ENCODE peak calls at places on chromosomes 4 and X, in four cellular contexts. N is HFF-Myc; J is OCI-LY7; H is CD8-positive, alpha-beta memory T cell. I is an unnamed sample.

GRCh38 chr4:537436-538264 is 38.4 kb downstream of the TMEM271 start:
- DNase-seq in J (no peak), N (no peak), H (no peak), I (peak; percentile 82)

GRCh38 chr4:133000012-133000411 is 149.1 kb upstream of the PCDH10 start:
- DNase-seq in N (no peak), H (no peak), J (no peak), I (no peak)

GRCh38 chrX:44946771-44947170 is 73.8 kb downstream of the KDM6A start:
- DNase-seq in N (no peak), J (no peak), H (no peak), I (no peak)

GRCh38 chr4:158758142-158758541 is 10.7 kb upstream of the FNIP2 start:
- DNase-seq in H (no peak), N (no peak), J (no peak), I (no peak)

GRCh38 chr4:129117705-129118104 is 21.8 kb downstream of the C4orf33 start:
- DNase-seq in J (no peak), N (no peak), H (no peak), I (no peak)

GRCh38 chrX:34884693-34885277 is 57.8 kb upstream of the FAM47B start:
- DNase-seq in J (no peak), H (no peak), N (peak; percentile 22), I (no peak)

GRCh38 chr4:171650543-171650942 is 162.7 kb upstream of the GALNTL6 start:
- DNase-seq in J (no peak), H (no peak), N (no peak), I (no peak)

GRCh38 chr4:2788532-2789103 is 4.3 kb upstream of the SH3BP2 start:
- DNase-seq in H (no peak), N (no peak), J (no peak), I (no peak)

GRCh38 chr4:150264595-150265141 is 186.4 kb downstream of the DCLK2 start:
- DNase-seq in J (no peak), N (no peak), H (no peak), I (no peak)

GRCh38 chrX:114152130-114152529 is 431.8 kb upstream of the HTR2C start:
- DNase-seq in H (no peak), J (no peak), N (no peak), I (no peak)

GRCh38 chr4:1462009-1462767 is 55.9 kb upstream of the NKX1-1 start:
- DNase-seq in H (no peak), J (no peak), N (no peak), I (peak; percentile 72)

GRCh38 chr4:123444298-123444731 is 47.7 kb downstream of the SPRY1 start:
- DNase-seq in J (peak; percentile 91), H (peak; percentile 8), N (peak; percentile 53), I (no peak)

GRCh38 chr4:127406187-127406586 is 226.6 kb upstream of the INTU start:
- DNase-seq in N (no peak), J (no peak), H (no peak), I (no peak)

GRCh38 chrX:72122621-72123275 is 9.0 kb downstream of the RTL5 start:
- DNase-seq in J (no peak), H (no peak), N (no peak), I (no peak)

GRCh38 chrX:132468454-132468853 is 20.4 kb downstream of the MBNL3 start:
- DNase-seq in J (no peak), H (no peak), N (no peak), I (no peak)

GRCh38 chr4:76526585-76526990 is 91.6 kb downstream of the SHROOM3 start:
- DNase-seq in H (no peak), J (no peak), N (no peak), I (no peak)

GRCh38 chr4:95087657-95088455 is 330.1 kb downstream of the BMPR1B start:
- DNase-seq in N (no peak), H (no peak), J (no peak), I (no peak)

GRCh38 chr4:2078584-2078983 is 19.5 kb downstream of the NAT8L start:
- DNase-seq in J (no peak), N (no peak), H (no peak), I (peak; percentile 37)

GRCh38 chr4:129614581-129614980 is 518.6 kb downstream of the C4orf33 start:
- DNase-seq in N (no peak), J (no peak), H (no peak), I (no peak)

GRCh38 chrX:13188731-13189309 is 131.0 kb downstream of the ATXN3L start:
- DNase-seq in N (no peak), H (no peak), J (no peak), I (no peak)

GRCh38 chr4:185999207-185999606 is 69.7 kb upstream of the TLR3 start:
- DNase-seq in N (no peak), H (no peak), J (no peak), I (no peak)

GRCh38 chr4:170089274-170089742 is 448 bp downstream of the AADAT start:
- DNase-seq in H (no peak), J (no peak), N (no peak), I (no peak)

GRCh38 chr4:124203613-124204284 is 508.8 kb downstream of the ANKRD50 start:
- DNase-seq in H (no peak), N (no peak), J (no peak), I (no peak)

GRCh38 chr4:100391913-100392312 is 125.9 kb downstream of the EMCN start:
- DNase-seq in J (no peak), N (peak; percentile 6), H (no peak), I (no peak)

GRCh38 chrX:101057095-101057714 is 5.3 kb upstream of the TRMT2B start:
- DNase-seq in J (peak; percentile 20), N (no peak), H (no peak), I (no peak)

GRCh38 chr4:168751263-168752225 is 254.7 kb downstream of the PALLD start:
- DNase-seq in N (no peak), J (no peak), H (no peak), I (no peak)

GRCh38 chr4:8235224-8235623 is 34.3 kb upstream of the HTRA3 start:
- DNase-seq in J (peak; percentile 28), N (no peak), H (no peak), I (no peak)

GRCh38 chr4:151569650-151570049 is 160.7 kb downstream of the FHIP1A start:
- DNase-seq in H (no peak), N (no peak), J (no peak), I (no peak)

GRCh38 chr4:189162073-189162789 is 778.4 kb upstream of the FRG1 start:
- DNase-seq in J (no peak), N (no peak), H (no peak), I (no peak)

GRCh38 chr4:2075987-2076907 is 17.1 kb downstream of the NAT8L start:
- DNase-seq in N (no peak), J (no peak), H (no peak), I (peak; percentile 76)

GRCh38 chr4:56757821-56758400 is 63.6 kb downstream of the SPINK2 start:
- DNase-seq in H (peak; percentile 19), N (peak; percentile 82), J (peak; percentile 90), I (peak; percentile 30)
- H3K4me3 ChIP-seq in H (peak overlapping the region; percentile 54), N (peak overlapping the region; percentile 1), J (peak overlapping the region; percentile 63), I (no peak overlapping the region)

GRCh38 chr4:97662133-97662532 is 481.1 kb downstream of the STPG2 start:
- DNase-seq in H (no peak), J (no peak), N (no peak), I (no peak)

GRCh38 chr4:97670703-97671269 is 472.5 kb downstream of the STPG2 start:
- DNase-seq in H (no peak), N (no peak), J (no peak), I (no peak)

GRCh38 chr4:97664741-97665140 is 478.5 kb downstream of the STPG2 start:
- DNase-seq in J (no peak), H (no peak), N (no peak), I (no peak)

DNA sequence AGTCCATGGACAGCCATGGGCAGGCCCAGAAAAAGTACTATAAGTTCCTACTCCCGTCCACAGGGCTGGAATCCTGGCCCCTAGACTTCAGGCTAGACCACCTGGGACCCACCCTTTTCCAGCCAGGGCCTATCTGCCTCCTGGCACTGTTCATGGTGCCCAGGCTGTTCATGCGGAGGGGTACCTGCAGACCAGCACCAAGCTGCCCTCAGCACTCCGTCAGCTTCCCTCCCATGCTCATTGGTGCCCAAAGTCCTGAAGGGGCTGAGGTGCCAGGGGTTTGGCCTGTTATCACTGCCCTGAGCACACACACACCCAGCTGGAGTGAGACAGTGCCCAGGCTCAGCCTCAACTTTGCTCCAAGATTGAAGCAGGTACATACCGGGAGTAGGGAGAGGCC is 477.7 kb downstream of the STPG2 start:
- DNase-seq in N (no peak), J (no peak), H (no peak), I (no peak)
- H3K4me3 ChIP-seq in N (no peak overlapping the region), J (no peak overlapping the region), H (no peak overlapping the region), I (no peak overlapping the region)

GRCh38 chr4:139300431-139301142 is 718 bp upstream of the NAA15 start:
- DNase-seq in H (no peak), N (no peak), J (peak; percentile 54), I (no peak)

GRCh38 chr4:139301821-139302611 is at the start of gene NDUFC1:
- DNase-seq in N (no peak), H (peak; percentile 62), J (peak; percentile 80), I (peak; percentile 43)

GRCh38 chr4:139301143-139301820 is at the start of gene NAA15:
- DNase-seq in H (peak; percentile 97), J (peak; percentile 99), N (peak; percentile 90), I (peak; percentile 99)

GRCh38 chr4:139297001-139297410 is 4.3 kb upstream of the NAA15 start:
- DNase-seq in N (no peak), J (no peak), H (no peak), I (no peak)

DNA sequence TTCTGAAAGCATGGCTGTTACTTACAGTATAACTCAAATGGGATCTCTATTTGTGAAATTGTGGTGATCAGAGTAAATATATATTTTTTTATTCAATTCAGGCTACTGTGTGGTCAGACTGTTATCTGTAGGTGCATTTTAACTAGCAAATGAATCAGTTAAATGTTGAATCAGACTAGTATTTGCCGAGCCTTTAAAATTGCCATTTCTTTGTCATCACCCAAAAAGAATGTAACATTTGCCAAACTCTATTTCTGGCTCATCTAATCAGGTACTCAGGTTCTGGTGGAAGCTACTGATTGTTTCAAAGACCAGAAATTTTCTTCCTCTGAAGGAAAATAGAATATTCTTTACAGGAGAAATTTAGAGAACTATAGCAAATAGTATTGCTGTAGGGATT is 1.8 kb upstream of the NAA15 start:
- DNase-seq in J (no peak), N (no peak), H (no peak), I (no peak)
- H3K4me3 ChIP-seq in J (peak overlapping the region; percentile 84), N (peak overlapping the region; percentile 98), H (no peak overlapping the region), I (no peak overlapping the region)

GRCh38 chrX:57902633-57903032 is 7.6 kb downstream of the ZXDA start:
- DNase-seq in H (no peak), N (no peak), J (no peak), I (no peak)

GRCh38 chrX:57900961-57901360 is 9.3 kb downstream of the ZXDA start:
- DNase-seq in J (no peak), H (no peak), N (no peak), I (no peak)

GRCh38 chrX:57906790-57907189 is 3.5 kb downstream of the ZXDA start:
- DNase-seq in N (no peak), H (no peak), J (no peak), I (no peak)

GRCh38 chrX:57904481-57904880 is 5.8 kb downstream of the ZXDA start:
- DNase-seq in N (no peak), H (no peak), J (no peak), I (no peak)

DNA sequence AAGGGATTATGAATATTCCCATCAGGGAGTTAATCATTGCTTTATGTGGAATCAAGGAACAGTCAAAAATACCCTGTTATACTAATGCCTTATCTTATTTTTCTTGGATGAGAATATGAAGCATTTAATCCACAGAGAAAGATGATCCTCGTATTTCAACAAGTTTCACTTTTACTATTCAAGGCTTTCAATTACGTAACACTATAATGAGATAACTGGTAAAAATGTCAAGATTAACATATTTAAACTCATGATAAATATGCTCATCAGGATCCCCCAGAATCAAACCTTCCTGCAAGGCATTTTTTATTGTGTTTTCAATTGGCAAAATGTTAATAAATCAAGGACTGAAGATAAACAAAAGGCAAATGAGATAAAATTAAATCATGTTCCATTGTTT is 5.1 kb downstream of the ZXDA start:
- DNase-seq in J (no peak), N (no peak), H (no peak), I (no peak)
- H3K4me3 ChIP-seq in J (no peak overlapping the region), N (no peak overlapping the region), H (no peak overlapping the region), I (no peak overlapping the region)

I was measured in lower leg skin.